ENCODE peak calls at places on chromosomes 5 and 9, in four cellular contexts. Z is testis, I is small intestine, M is vagina. F is an unnamed sample.

GRCh38 chr5:127041571-127041970 is 11.2 kb upstream of the MARCHF3 start:
- DNase-seq in I (peak; percentile 27), Z (no peak), M (no peak), F (no peak)

GRCh38 chr9:104725014-104725413 is 22.5 kb upstream of the NIPSNAP3A start:
- DNase-seq in Z (no peak), I (no peak), M (no peak), F (no peak)

GRCh38 chr5:156936972-156937371 is 26.1 kb downstream of the TIMD4 start:
- DNase-seq in Z (no peak), M (no peak), I (no peak), F (no peak)

GRCh38 chr9:6969805-6970204 is 212.0 kb downstream of the KDM4C start:
- DNase-seq in M (no peak), I (no peak), Z (no peak), F (no peak)

GRCh38 chr5:150163547-150164059 is 3.0 kb upstream of the CDX1 start:
- DNase-seq in I (peak; percentile 86), M (no peak), Z (peak; percentile 81), F (peak; percentile 36)

GRCh38 chr9:94806307-94806893 is 79.9 kb downstream of the AOPEP start:
- DNase-seq in Z (no peak), I (no peak), M (no peak), F (no peak)

GRCh38 chr5:115372121-115372520 is 75.7 kb upstream of the CCDC112 start:
- DNase-seq in Z (no peak), I (no peak), M (no peak), F (no peak)

GRCh38 chr9:84932915-84933527 is 263.5 kb downstream of the NTRK2 start:
- DNase-seq in M (no peak), Z (no peak), I (no peak), F (no peak)

GRCh38 chr9:38004809-38005560 is 64.0 kb downstream of the SHB start:
- DNase-seq in Z (no peak), M (no peak), I (no peak), F (no peak)

GRCh38 chr5:116865651-116866050 is 291.0 kb upstream of the SEMA6A start:
- DNase-seq in M (no peak), I (no peak), Z (no peak), F (no peak)

GRCh38 chr9:27870404-27870803 is 297.1 kb upstream of the C9orf72 start:
- DNase-seq in M (no peak), I (no peak), Z (no peak), F (no peak)

GRCh38 chr9:99093492-99093791 is 11.5 kb upstream of the TGFBR1 start:
- DNase-seq in I (no peak), Z (no peak), M (no peak), F (no peak)

GRCh38 chr9:83432104-83432627 is 106.0 kb downstream of the FRMD3 start:
- DNase-seq in M (no peak), I (peak; percentile 86), Z (peak; percentile 92), F (peak; percentile 57)

GRCh38 chr5:11902304-11902703 is 1.9 kb downstream of the CTNND2 start:
- DNase-seq in I (no peak), M (no peak), Z (no peak), F (no peak)

GRCh38 chr5:674630-675011 is 18.5 kb downstream of the TPPP start:
- DNase-seq in I (no peak), Z (peak; percentile 34), M (no peak), F (peak; percentile 24)

GRCh38 chr5:83724915-83725314 is 4.3 kb upstream of the HAPLN1 start:
- DNase-seq in I (no peak), Z (no peak), M (no peak), F (no peak)

GRCh38 chr9:98437458-98438034 is 182.1 kb upstream of the TBC1D2 start:
- DNase-seq in Z (no peak), M (no peak), I (no peak), F (no peak)

GRCh38 chr9:119811030-119811429 is 441.8 kb upstream of the BRINP1 start:
- DNase-seq in M (no peak), Z (no peak), I (no peak), F (no peak)

GRCh38 chr5:43066231-43066798 is 26.2 kb upstream of the ANXA2R start:
- DNase-seq in Z (peak; percentile 82), M (no peak), I (peak; percentile 75), F (peak; percentile 75)

GRCh38 chr9:22049411-22049810 is 40.3 kb upstream of the CDKN2B start:
- DNase-seq in I (no peak), M (no peak), Z (no peak), F (no peak)

GRCh38 chr5:140855772-140856674 is at the start of gene PCDHA10:
- DNase-seq in M (no peak), Z (no peak), I (no peak), F (no peak)

GRCh38 chr9:89806371-89807100 is 201.7 kb downstream of the GADD45G start:
- DNase-seq in M (no peak), Z (peak; percentile 7), I (no peak), F (no peak)

GRCh38 chr5:14739961-14740360 is 75.4 kb downstream of the OTULIN start:
- DNase-seq in M (no peak), Z (no peak), I (no peak), F (no peak)

GRCh38 chr5:53249529-53249928 is 140.0 kb upstream of the MOCS2 start:
- DNase-seq in Z (no peak), I (no peak), M (no peak), F (no peak)

GRCh38 chr5:154757647-154758406 is 2.6 kb downstream of the LARP1 start:
- DNase-seq in M (no peak), I (peak; percentile 60), Z (no peak), F (no peak)

GRCh38 chr9:135978650-135979461 is 17.7 kb upstream of the UBAC1 start:
- DNase-seq in M (no peak), Z (no peak), I (no peak), F (peak; percentile 56)

GRCh38 chr5:124591583-124591982 is 154.9 kb downstream of the ZNF608 start:
- DNase-seq in M (no peak), I (no peak), Z (no peak), F (no peak)

GRCh38 chr5:103894882-103895281 is 332.3 kb upstream of the NUDT12 start:
- DNase-seq in I (no peak), M (no peak), Z (no peak), F (peak; percentile 48)

GRCh38 chr5:145856285-145856818 is 16.5 kb downstream of the GRXCR2 start:
- DNase-seq in M (no peak), I (no peak), Z (peak; percentile 72), F (peak; percentile 6)

GRCh38 chr9:14752871-14753270 is 30.3 kb upstream of the CER1 start:
- DNase-seq in M (no peak), I (peak; percentile 54), Z (no peak), F (no peak)

GRCh38 chr5:117110548-117110947 is 535.9 kb upstream of the SEMA6A start:
- DNase-seq in Z (no peak), M (no peak), I (no peak), F (no peak)

GRCh38 chr5:59157001-59157527 is 574.2 kb downstream of the RAB3C start:
- DNase-seq in M (no peak), I (no peak), Z (no peak), F (no peak)

GRCh38 chr5:173567548-173567947 is 48.9 kb downstream of the BOD1 start:
- DNase-seq in Z (no peak), M (no peak), I (no peak), F (no peak)

GRCh38 chr9:135215571-135216161 is 128.2 kb downstream of the OLFM1 start:
- DNase-seq in M (no peak), Z (peak; percentile 50), I (no peak), F (no peak)

GRCh38 chr5:159038907-159039306 is 60.8 kb downstream of the EBF1 start:
- DNase-seq in I (no peak), Z (no peak), M (no peak), F (no peak)

GRCh38 chr9:134820901-134821300 is 59.7 kb upstream of the FCN2 start:
- DNase-seq in I (no peak), Z (no peak), M (no peak), F (no peak)

GRCh38 chr5:9726931-9727330 is 96.8 kb upstream of the TAS2R1 start:
- DNase-seq in Z (no peak), I (no peak), M (no peak), F (no peak)

GRCh38 chr5:42745426-42745825 is 11.2 kb upstream of the CCDC152 start:
- DNase-seq in I (peak; percentile 2), M (no peak), Z (peak; percentile 50), F (peak; percentile 1)

DNA sequence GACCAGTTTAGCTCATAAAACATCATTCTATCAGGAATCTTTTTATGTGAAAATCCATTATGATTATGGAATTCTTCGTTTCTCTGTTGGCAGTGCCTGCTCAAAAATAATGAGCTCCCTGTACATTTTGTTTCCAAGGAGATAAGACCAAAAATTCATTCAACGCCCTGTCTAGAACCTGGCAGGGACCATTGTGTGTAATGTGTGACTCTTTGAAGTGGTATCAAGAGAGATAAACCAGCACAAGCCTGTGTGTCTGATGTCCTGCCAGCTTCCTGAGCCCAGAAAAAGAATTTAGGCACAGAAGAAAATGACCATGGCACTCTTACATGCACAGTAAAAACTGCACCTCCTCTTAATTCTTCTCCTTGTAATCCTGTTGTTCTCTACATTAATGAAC is 177.4 kb downstream of the SAXO1 start:
- DNase-seq in I (peak; percentile 16), Z (peak; percentile 24), M (no peak), F (no peak)
- H3K27ac ChIP-seq in I (no peak overlapping the region), Z (no peak overlapping the region), M (no peak overlapping the region), F (no peak overlapping the region)

DNA sequence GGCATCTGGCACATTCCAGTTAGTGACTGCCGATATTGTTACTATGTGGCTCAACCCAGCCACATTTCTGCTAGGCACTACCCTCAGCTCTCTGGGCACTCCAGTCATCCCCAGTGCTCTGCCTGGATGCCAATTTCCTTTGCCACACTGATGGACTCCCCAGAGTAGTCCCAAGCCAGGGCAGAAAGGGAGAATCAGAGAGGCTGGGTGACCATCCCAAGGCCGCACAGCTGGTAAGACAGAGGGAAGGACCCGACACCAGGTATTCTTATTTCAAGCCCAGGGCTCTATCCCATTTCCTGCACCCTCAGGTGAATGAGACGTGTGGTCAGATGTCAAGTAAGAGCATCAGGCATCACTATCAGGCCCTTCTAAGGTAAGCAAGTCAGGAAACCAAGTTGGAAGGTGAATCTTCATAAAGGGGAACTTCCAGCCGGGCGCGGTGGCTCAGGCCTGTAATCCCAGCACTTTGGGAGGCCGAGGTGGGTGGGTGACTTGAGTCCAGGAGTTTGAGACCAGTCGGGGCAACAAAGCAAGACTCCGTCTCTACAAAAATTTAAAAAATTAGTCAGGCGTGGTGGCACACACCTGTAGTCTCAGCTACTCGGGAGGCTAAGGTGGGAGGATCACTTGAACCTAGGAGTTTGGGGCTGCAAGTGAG is 38.6 kb downstream of the SH3PXD2B start:
- DNase-seq in I (no peak), Z (no peak), M (peak; percentile 86), F (no peak)
- H3K27ac ChIP-seq in I (no peak overlapping the region), Z (peak overlapping the region; percentile 67), M (peak overlapping the region; percentile 98), F (no peak overlapping the region)

GRCh38 chr9:87193925-87194380 is 246.6 kb upstream of the GAS1 start:
- DNase-seq in Z (peak; percentile 23), M (no peak), I (no peak), F (no peak)
- H3K27ac ChIP-seq in Z (no peak overlapping the region), M (peak overlapping the region; percentile 34), I (no peak overlapping the region), F (no peak overlapping the region)

DNA sequence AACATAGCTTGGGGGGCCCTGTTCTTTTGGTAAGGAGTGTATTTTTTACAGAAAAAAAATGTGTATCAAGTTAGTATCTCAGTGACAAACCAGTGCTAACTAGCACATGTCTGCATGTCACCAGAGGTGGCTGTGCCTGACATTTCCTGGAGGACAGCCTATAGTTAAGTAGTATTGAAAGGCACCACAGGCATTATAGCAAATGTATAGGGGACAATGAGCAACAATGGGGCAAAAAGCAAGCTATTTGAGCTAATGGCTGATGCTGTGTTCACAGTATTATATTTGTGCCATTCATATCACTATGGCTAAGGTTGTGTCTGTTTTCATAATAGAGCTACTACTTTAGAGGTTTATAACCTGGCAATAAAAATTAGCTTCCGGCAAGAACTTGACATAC is 1644.0 kb downstream of the MAT2B start:
- DNase-seq in Z (no peak), M (no peak), I (no peak), F (no peak)
- H3K27ac ChIP-seq in Z (no peak overlapping the region), M (no peak overlapping the region), I (no peak overlapping the region), F (no peak overlapping the region)

F was measured in substantia nigra.